ENCODE peak calls at places on chromosomes 7 and 10, in eight cellular contexts. One of them, this sample, is unnamed.

GRCh38 chr10:22461891-22462290 is 116.6 kb downstream of the SPAG6 start:
- DNase-seq in activated T-helper 9 cell treated with anti-CD3 and anti-CD28 coated beads, Interleukin-2, amount 50 U/mL, for 16 hours: no peak
- DNase-seq in Kasumi-1: no peak
- DNase-seq in GM04503: no peak
- DNase-seq in GM19239: no peak
- DNase-seq in Calu3: no peak
- DNase-seq in activated CD4-positive, CD25-positive, alpha-beta regulatory T cell: no peak
- DNase-seq in foreskin fibroblast: no peak
- DNase-seq in this sample: no peak

GRCh38 chr7:116311816-116312471 is 101.6 kb downstream of the TES start:
- DNase-seq in Calu3: no peak
- DNase-seq in Kasumi-1: no peak
- DNase-seq in GM04503: no peak
- DNase-seq in activated T-helper 9 cell treated with anti-CD3 and anti-CD28 coated beads, Interleukin-2, amount 50 U/mL, for 16 hours: no peak
- DNase-seq in GM19239: no peak
- DNase-seq in activated CD4-positive, CD25-positive, alpha-beta regulatory T cell: no peak
- DNase-seq in foreskin fibroblast: no peak
- DNase-seq in this sample: no peak

GRCh38 chr7:103955985-103956384 is 33.5 kb downstream of the RELN start:
- DNase-seq in GM04503: no peak
- DNase-seq in GM19239: no peak
- DNase-seq in foreskin fibroblast: no peak
- DNase-seq in Calu3: no peak
- DNase-seq in activated CD4-positive, CD25-positive, alpha-beta regulatory T cell: no peak
- DNase-seq in Kasumi-1: no peak
- DNase-seq in activated T-helper 9 cell treated with anti-CD3 and anti-CD28 coated beads, Interleukin-2, amount 50 U/mL, for 16 hours: no peak
- DNase-seq in this sample: no peak

GRCh38 chr10:80535671-80536360 is 1.9 kb upstream of the SH2D4B start:
- DNase-seq in activated CD4-positive, CD25-positive, alpha-beta regulatory T cell: peak
- DNase-seq in foreskin fibroblast: peak
- DNase-seq in Kasumi-1: peak
- DNase-seq in activated T-helper 9 cell treated with anti-CD3 and anti-CD28 coated beads, Interleukin-2, amount 50 U/mL, for 16 hours: peak
- DNase-seq in GM19239: peak
- DNase-seq in Calu3: peak
- DNase-seq in GM04503: no peak
- DNase-seq in this sample: peak

GRCh38 chr7:2002561-2003450 is 229.9 kb downstream of the MAD1L1 start:
- DNase-seq in GM04503: no peak
- DNase-seq in Kasumi-1: no peak
- DNase-seq in activated CD4-positive, CD25-positive, alpha-beta regulatory T cell: no peak
- DNase-seq in GM19239: no peak
- DNase-seq in foreskin fibroblast: no peak
- DNase-seq in activated T-helper 9 cell treated with anti-CD3 and anti-CD28 coated beads, Interleukin-2, amount 50 U/mL, for 16 hours: no peak
- DNase-seq in Calu3: no peak
- DNase-seq in this sample: peak

GRCh38 chr7:47565841-47566240 is 16.1 kb downstream of the TNS3 start:
- DNase-seq in foreskin fibroblast: no peak
- DNase-seq in GM19239: no peak
- DNase-seq in activated T-helper 9 cell treated with anti-CD3 and anti-CD28 coated beads, Interleukin-2, amount 50 U/mL, for 16 hours: no peak
- DNase-seq in activated CD4-positive, CD25-positive, alpha-beta regulatory T cell: no peak
- DNase-seq in Calu3: no peak
- DNase-seq in Kasumi-1: no peak
- DNase-seq in GM04503: no peak
- DNase-seq in this sample: no peak

GRCh38 chr7:142854505-142855400 is at the start of gene EPHB6:
- DNase-seq in foreskin fibroblast: peak
- DNase-seq in GM04503: no peak
- DNase-seq in activated T-helper 9 cell treated with anti-CD3 and anti-CD28 coated beads, Interleukin-2, amount 50 U/mL, for 16 hours: peak
- DNase-seq in GM19239: peak
- DNase-seq in activated CD4-positive, CD25-positive, alpha-beta regulatory T cell: no peak
- DNase-seq in Calu3: peak
- DNase-seq in Kasumi-1: peak
- DNase-seq in this sample: peak

GRCh38 chr10:71966046-71967004 is 2.1 kb downstream of the CHST3 start:
- DNase-seq in Calu3: peak
- DNase-seq in Kasumi-1: no peak
- DNase-seq in GM04503: no peak
- DNase-seq in GM19239: no peak
- DNase-seq in foreskin fibroblast: peak
- DNase-seq in activated T-helper 9 cell treated with anti-CD3 and anti-CD28 coated beads, Interleukin-2, amount 50 U/mL, for 16 hours: no peak
- DNase-seq in activated CD4-positive, CD25-positive, alpha-beta regulatory T cell: no peak
- DNase-seq in this sample: peak

GRCh38 chr10:22466763-22467334 is 121.6 kb downstream of the SPAG6 start:
- DNase-seq in activated CD4-positive, CD25-positive, alpha-beta regulatory T cell: no peak
- DNase-seq in Calu3: no peak
- DNase-seq in activated T-helper 9 cell treated with anti-CD3 and anti-CD28 coated beads, Interleukin-2, amount 50 U/mL, for 16 hours: no peak
- DNase-seq in Kasumi-1: no peak
- DNase-seq in foreskin fibroblast: no peak
- DNase-seq in GM19239: no peak
- DNase-seq in GM04503: no peak
- DNase-seq in this sample: no peak

GRCh38 chr10:1243486-1244182 is 187.4 kb downstream of the WDR37 start:
- DNase-seq in Calu3: no peak
- DNase-seq in foreskin fibroblast: no peak
- DNase-seq in activated T-helper 9 cell treated with anti-CD3 and anti-CD28 coated beads, Interleukin-2, amount 50 U/mL, for 16 hours: no peak
- DNase-seq in activated CD4-positive, CD25-positive, alpha-beta regulatory T cell: no peak
- DNase-seq in GM04503: no peak
- DNase-seq in Kasumi-1: no peak
- DNase-seq in GM19239: no peak
- DNase-seq in this sample: no peak

GRCh38 chr7:38316733-38317360 is 43.4 kb upstream of the TARP start:
- DNase-seq in activated CD4-positive, CD25-positive, alpha-beta regulatory T cell: no peak
- DNase-seq in GM19239: no peak
- DNase-seq in Calu3: no peak
- DNase-seq in activated T-helper 9 cell treated with anti-CD3 and anti-CD28 coated beads, Interleukin-2, amount 50 U/mL, for 16 hours: no peak
- DNase-seq in Kasumi-1: no peak
- DNase-seq in foreskin fibroblast: no peak
- DNase-seq in GM04503: peak
- DNase-seq in this sample: no peak

This sample was measured in sigmoid colon.